ENCODE peak calls at places on chromosomes 6 and 20, in five cellular contexts. Z is HTR-8/SVneo; B is activated CD4-positive, alpha-beta T cell treated with anti-CD3 and anti-CD28 coated beads, Interleukin-2, amount 10 ng/mL, durations not matched to agents 7 days and 5 days; G is AG10803; D is GM04504. Y is an unnamed sample.

GRCh38 chr20:35883778-35884540 is 70.3 kb downstream of the SCAND1 start:
- DNase-seq in Z (peak), B (peak), G (peak), D (peak), Y (peak)

GRCh38 chr6:34358389-34358906 is 34.0 kb downstream of the NUDT3 start:
- DNase-seq in Z (peak), B (no peak), G (peak), D (no peak), Y (no peak)

GRCh38 chr20:63534427-63534830 is 2.7 kb downstream of the PTK6 start:
- DNase-seq in Z (no peak), B (peak), G (no peak), D (no peak), Y (no peak)

GRCh38 chr20:46398963-46399362 is 7.5 kb downstream of the ELMO2 start:
- DNase-seq in Z (no peak), B (no peak), G (no peak), D (no peak), Y (no peak)

GRCh38 chr6:127516676-127517273 is 2.4 kb downstream of the MTCL3 start:
- DNase-seq in Z (peak), B (peak), G (no peak), D (no peak), Y (peak)

GRCh38 chr20:42018979-42019378 is 400.8 kb upstream of the CHD6 start:
- DNase-seq in Z (no peak), B (no peak), G (no peak), D (no peak), Y (peak)

GRCh38 chr6:169073311-169073710 is 180.3 kb downstream of the THBS2 start:
- DNase-seq in Z (peak), B (no peak), G (peak), D (peak), Y (no peak)

GRCh38 chr20:6008254-6008653 is 45.6 kb downstream of the LRRN4 start:
- DNase-seq in Z (peak), B (no peak), G (peak), D (peak), Y (peak)

GRCh38 chr20:57941572-57942381 is 232.0 kb upstream of the PMEPA1 start:
- DNase-seq in Z (no peak), B (no peak), G (no peak), D (no peak), Y (peak)

GRCh38 chr6:71250050-71250689 is 38.4 kb upstream of the OGFRL1 start:
- DNase-seq in Z (peak), B (no peak), G (peak), D (peak), Y (peak)

GRCh38 chr20:51757226-51757625 is 11.0 kb downstream of the ATP9A start:
- DNase-seq in Z (no peak), B (no peak), G (no peak), D (no peak), Y (no peak)

GRCh38 chr6:169249057-169249456 is 4.6 kb downstream of the THBS2 start:
- DNase-seq in Z (no peak), B (no peak), G (no peak), D (no peak), Y (no peak)

GRCh38 chr6:60754879-60755278 is 1531.1 kb downstream of the KHDRBS2 start:
- DNase-seq in Z (no peak), B (no peak), G (no peak), D (no peak), Y (no peak)

GRCh38 chr20:8671366-8671943 is 397.4 kb upstream of the PLCB4 start:
- DNase-seq in Z (no peak), B (no peak), G (no peak), D (no peak), Y (no peak)

GRCh38 chr6:161963634-161964244 is 689.9 kb upstream of the AGPAT4 start:
- DNase-seq in Z (no peak), B (no peak), G (peak), D (no peak), Y (no peak)

GRCh38 chr6:24959333-24959732 is 23.6 kb upstream of the RIPOR2 start:
- DNase-seq in Z (no peak), B (no peak), G (no peak), D (no peak), Y (no peak)

GRCh38 chr6:7562769-7563168 is 21.3 kb downstream of the DSP start:
- DNase-seq in Z (no peak), B (no peak), G (no peak), D (no peak), Y (no peak)

GRCh38 chr6:25963426-25964123 is 973 bp downstream of the TRIM38 start:
- DNase-seq in Z (no peak), B (no peak), G (peak), D (no peak), Y (no peak)

GRCh38 chr6:31615748-31616147 is 714 bp downstream of the AIF1 start:
- DNase-seq in Z (no peak), B (peak), G (no peak), D (no peak), Y (no peak)

GRCh38 chr20:366719-367485 is 13.7 kb upstream of the TRIB3 start:
- DNase-seq in Z (no peak), B (no peak), G (no peak), D (no peak), Y (no peak)

GRCh38 chr20:51284871-51285270 is 257.6 kb downstream of the NFATC2 start:
- DNase-seq in Z (no peak), B (no peak), G (no peak), D (no peak), Y (no peak)

GRCh38 chr6:56756219-56756789 is 113.6 kb upstream of the DST start:
- DNase-seq in Z (no peak), B (no peak), G (no peak), D (no peak), Y (no peak)